ENCODE peak calls at places on chromosomes 16 and 17, in six cellular contexts. E is T-helper 9 cell, I is neuronal stem cell, C is left lung, H is mucosa of descending colon, F is brain microvascular endothelial cell. T is an unnamed sample.
A peak's percentile ranks its signal among the peaks of the same experiment; 100 is the strongest.

GRCh38 chr16:66510711-66511614 is 39.0 kb downstream of the TK2 start:
- DNase-seq in I (no peak), H (no peak), E (no peak), C (no peak), F (no peak), T (no peak)

GRCh38 chr17:38620551-38621277 is 15.0 kb upstream of the SRCIN1 start:
- DNase-seq in E (no peak), H (no peak), I (no peak), C (no peak), F (no peak), T (no peak)

GRCh38 chr17:57603978-57604377 is 141.1 kb downstream of the CCDC182 start:
- DNase-seq in H (no peak), F (no peak), C (no peak), E (peak; percentile 54), I (no peak), T (no peak)

GRCh38 chr17:11757796-11758195 is 159.5 kb downstream of the DNAH9 start:
- DNase-seq in H (no peak), F (no peak), I (no peak), C (no peak), E (no peak), T (no peak)

GRCh38 chr16:67184453-67185002 is 765 bp upstream of the MATCAP1 start:
- DNase-seq in H (no peak), I (no peak), C (no peak), E (peak; percentile 24), F (no peak), T (no peak)

GRCh38 chr17:63222655-63223054 is 223.5 kb downstream of the CYB561 start:
- DNase-seq in F (peak; percentile 10), H (no peak), E (no peak), I (no peak), C (no peak), T (no peak)

GRCh38 chr17:47981462-47981861 is 10.5 kb downstream of the CDK5RAP3 start:
- DNase-seq in F (no peak), H (no peak), I (no peak), E (no peak), C (no peak), T (no peak)

GRCh38 chr16:88662222-88662842 is 559 bp downstream of the MVD start:
- DNase-seq in E (no peak), C (no peak), I (no peak), H (peak; percentile 65), F (no peak), T (peak; percentile 36)

GRCh38 chr17:83131268-83132011 is 52.0 kb downstream of the METRNL start:
- DNase-seq in I (no peak), F (no peak), C (no peak), H (no peak), E (no peak), T (no peak)

GRCh38 chr16:88449267-88449561 is 3.9 kb upstream of the ZFPM1 start:
- DNase-seq in C (no peak), F (no peak), E (no peak), I (no peak), H (peak; percentile 75), T (no peak)

GRCh38 chr17:77125432-77125901 is 15.3 kb upstream of the SEC14L1 start:
- DNase-seq in I (no peak), E (no peak), H (no peak), C (no peak), F (peak; percentile 91), T (no peak)

GRCh38 chr16:10871157-10871991 is 5.6 kb upstream of the CIITA start:
- DNase-seq in H (peak; percentile 89), I (no peak), E (no peak), C (peak; percentile 79), F (peak; percentile 42), T (no peak)

GRCh38 chr17:26775219-26775822 is 518.6 kb upstream of the WSB1 start:
- DNase-seq in I (no peak), H (peak; percentile 44), E (no peak), F (no peak), C (no peak), T (no peak)

GRCh38 chr16:21101631-21102420 is 48.8 kb downstream of the DNAH3 start:
- DNase-seq in H (no peak), C (no peak), I (peak; percentile 9), F (peak; percentile 18), E (no peak), T (peak; percentile 41)

GRCh38 chr16:65975049-65975708 is 391.3 kb upstream of the CDH5 start:
- DNase-seq in C (no peak), E (no peak), F (peak; percentile 57), I (no peak), H (no peak), T (no peak)

GRCh38 chr16:28923652-28924398 is 1.2 kb downstream of the RABEP2 start:
- DNase-seq in E (no peak), C (no peak), I (no peak), H (peak; percentile 73), F (no peak), T (no peak)

GRCh38 chr16:84815446-84815845 is 4.3 kb upstream of the CRISPLD2 start:
- DNase-seq in I (no peak), F (no peak), E (no peak), C (no peak), H (peak; percentile 37), T (no peak)